ENCODE peak calls at places on chromosomes 16 and 17, in eight cellular contexts. Y is stimulated activated CD4-positive, alpha-beta T cell treated with anti-CD3 and anti-CD28 coated beads, TNF-alpha, amount 100 ng/mL, for 4 hours; O is colonic mucosa; A is ELR; F is HS-5; G is cardiac fibroblast; L is NCI-H2081; B is NCI-H82. T is an unnamed sample.

GRCh38 chr17:82216301-82217119 is 3.9 kb upstream of the CCDC57 start:
- DNase-seq in B (no peak), L (no peak), G (peak; percentile 90), F (peak; percentile 79), A (peak; percentile 88), O (peak; percentile 85), Y (no peak), T (peak; percentile 69)

GRCh38 chr17:39002991-39003715 is 36.0 kb upstream of the FBXO47 start:
- DNase-seq in O (peak; percentile 55), G (peak; percentile 85), A (peak; percentile 26), B (peak; percentile 39), Y (peak; percentile 17), L (no peak), F (no peak), T (peak; percentile 60)

GRCh38 chr16:78184554-78185183 is 85.2 kb downstream of the WWOX start:
- DNase-seq in L (peak; percentile 37), A (peak; percentile 1), G (no peak), F (no peak), B (no peak), Y (no peak), O (no peak), T (no peak)

GRCh38 chr17:31680126-31680525 is 178.9 kb downstream of the COPRS start:
- DNase-seq in Y (no peak), O (no peak), B (no peak), G (no peak), F (no peak), L (no peak), A (no peak), T (no peak)

GRCh38 chr17:19337712-19338023 is 24.9 kb downstream of the B9D1 start:
- DNase-seq in L (no peak), A (no peak), G (peak; percentile 54), O (no peak), B (no peak), F (no peak), Y (no peak), T (no peak)

GRCh38 chr17:43574896-43575525 is 28.9 kb upstream of the ETV4 start:
- DNase-seq in B (peak; percentile 85), O (no peak), Y (no peak), A (no peak), G (no peak), F (no peak), L (no peak), T (no peak)

GRCh38 chr17:73231363-73231762 is 30.3 kb downstream of the CPSF4L start:
- DNase-seq in L (peak; percentile 8), F (no peak), O (peak; percentile 42), G (peak; percentile 28), A (peak; percentile 59), B (peak; percentile 58), Y (no peak), T (peak; percentile 26)

GRCh38 chr17:20035501-20035900 is 26.3 kb downstream of the SPECC1 start:
- DNase-seq in A (no peak), Y (no peak), B (no peak), G (no peak), L (no peak), O (no peak), F (no peak), T (no peak)

GRCh38 chr17:36525888-36526287 is 8.8 kb downstream of the MYO19 start:
- DNase-seq in Y (no peak), B (no peak), L (no peak), F (no peak), O (no peak), A (no peak), G (no peak), T (peak; percentile 6)

GRCh38 chr17:53137919-53138318 is 684.8 kb upstream of the KIF2B start:
- DNase-seq in G (peak; percentile 36), A (no peak), F (no peak), Y (no peak), B (no peak), L (no peak), O (no peak), T (no peak)

GRCh38 chr16:58236231-58236690 is 38.4 kb upstream of the CSNK2A2 start:
- DNase-seq in G (peak; percentile 62), L (peak; percentile 58), B (peak; percentile 92), Y (peak; percentile 41), A (peak; percentile 77), O (peak; percentile 84), F (no peak), T (peak; percentile 90)

GRCh38 chr17:4475001-4475400 is 23.7 kb upstream of the SPNS2 start:
- DNase-seq in B (no peak), L (no peak), O (no peak), Y (no peak), G (no peak), A (no peak), F (no peak), T (no peak)

GRCh38 chr17:17766351-17767095 is 70.3 kb downstream of the SREBF1 start:
- DNase-seq in A (no peak), G (no peak), Y (no peak), O (no peak), L (no peak), F (no peak), B (peak; percentile 58), T (no peak)

GRCh38 chr17:48162946-48163506 is 55.5 kb downstream of the SNX11 start:
- DNase-seq in A (peak; percentile 25), Y (no peak), O (peak; percentile 25), F (no peak), B (no peak), L (no peak), G (peak; percentile 8), T (no peak)

GRCh38 chr16:77833906-77834599 is 45.7 kb downstream of the VAT1L start:
- DNase-seq in B (no peak), O (no peak), A (peak; percentile 81), F (peak; percentile 60), G (peak; percentile 85), L (no peak), Y (no peak), T (no peak)

GRCh38 chr17:56141046-56141839 is 12.0 kb upstream of the ANKFN1 start:
- DNase-seq in B (no peak), G (no peak), Y (no peak), L (no peak), F (no peak), O (no peak), A (no peak), T (peak; percentile 60)

T was measured in testis.